ENCODE peak calls at places on chromosomes 3 and 15, in nine cellular contexts. One of them, this sample, is unnamed. For H3K27me3, the result is how much of the 10 kb centered on the place peaks cover.

GRCh38 chr3:32257042-32257441 is 18.6 kb downstream of the CMTM8 start:
- DNase-seq in transverse colon: no peak
- DNase-seq in mammary epithelial cell: no peak
- DNase-seq in heart right ventricle: no peak
- DNase-seq in fibroblast of lung: no peak
- DNase-seq in AG04450: no peak
- DNase-seq in HL-60: no peak
- DNase-seq in pancreas: no peak
- DNase-seq in brain microvascular endothelial cell: peak
- DNase-seq in this sample: no peak

GRCh38 chr3:197519801-197520211 is 36.0 kb downstream of the BDH1 start:
- DNase-seq in HL-60: no peak
- DNase-seq in heart right ventricle: no peak
- DNase-seq in brain microvascular endothelial cell: no peak
- DNase-seq in transverse colon: no peak
- DNase-seq in pancreas: no peak
- DNase-seq in mammary epithelial cell: no peak
- DNase-seq in AG04450: no peak
- DNase-seq in fibroblast of lung: no peak
- DNase-seq in this sample: no peak

GRCh38 chr3:45868213-45868612 is 18.1 kb upstream of the CCR9 start:
- DNase-seq in heart right ventricle: no peak
- DNase-seq in pancreas: no peak
- DNase-seq in AG04450: no peak
- DNase-seq in mammary epithelial cell: no peak
- DNase-seq in fibroblast of lung: no peak
- DNase-seq in HL-60: no peak
- DNase-seq in transverse colon: no peak
- DNase-seq in brain microvascular endothelial cell: no peak
- DNase-seq in this sample: no peak

GRCh38 chr3:125395091-125395490 is 20.0 kb upstream of the ZNF148 start:
- DNase-seq in fibroblast of lung: no peak
- DNase-seq in HL-60: no peak
- DNase-seq in pancreas: no peak
- DNase-seq in mammary epithelial cell: peak
- DNase-seq in AG04450: no peak
- DNase-seq in heart right ventricle: no peak
- DNase-seq in brain microvascular endothelial cell: no peak
- DNase-seq in transverse colon: no peak
- DNase-seq in this sample: no peak

GRCh38 chr3:58047806-58048205 is 39.6 kb downstream of the FLNB start:
- DNase-seq in fibroblast of lung: peak
- DNase-seq in mammary epithelial cell: no peak
- DNase-seq in pancreas: no peak
- DNase-seq in HL-60: no peak
- DNase-seq in heart right ventricle: no peak
- DNase-seq in brain microvascular endothelial cell: peak
- DNase-seq in AG04450: no peak
- DNase-seq in transverse colon: no peak
- DNase-seq in this sample: no peak

GRCh38 chr3:100833483-100833882 is 124.2 kb downstream of the TFG start:
- DNase-seq in transverse colon: no peak
- DNase-seq in brain microvascular endothelial cell: no peak
- DNase-seq in AG04450: no peak
- DNase-seq in fibroblast of lung: no peak
- DNase-seq in pancreas: no peak
- DNase-seq in mammary epithelial cell: no peak
- DNase-seq in HL-60: no peak
- DNase-seq in heart right ventricle: no peak
- DNase-seq in this sample: no peak

GRCh38 chr3:172616061-172616461 is 92.8 kb upstream of the TNFSF10 start:
- DNase-seq in HL-60: no peak
- DNase-seq in fibroblast of lung: peak
- DNase-seq in transverse colon: no peak
- DNase-seq in mammary epithelial cell: no peak
- DNase-seq in AG04450: no peak
- DNase-seq in brain microvascular endothelial cell: no peak
- DNase-seq in heart right ventricle: no peak
- DNase-seq in pancreas: no peak
- DNase-seq in this sample: no peak

GRCh38 chr15:48510976-48511375 is 134.5 kb downstream of the FBN1 start:
- DNase-seq in mammary epithelial cell: no peak
- DNase-seq in AG04450: no peak
- DNase-seq in pancreas: no peak
- DNase-seq in transverse colon: no peak
- DNase-seq in brain microvascular endothelial cell: peak
- DNase-seq in heart right ventricle: no peak
- DNase-seq in fibroblast of lung: no peak
- DNase-seq in HL-60: no peak
- DNase-seq in this sample: no peak

GRCh38 chr3:27040674-27041073 is 328.5 kb downstream of the NEK10 start:
- DNase-seq in heart right ventricle: no peak
- DNase-seq in fibroblast of lung: no peak
- DNase-seq in mammary epithelial cell: no peak
- DNase-seq in AG04450: no peak
- DNase-seq in pancreas: no peak
- DNase-seq in brain microvascular endothelial cell: no peak
- DNase-seq in transverse colon: no peak
- DNase-seq in HL-60: no peak
- DNase-seq in this sample: no peak

GRCh38 chr3:24496529-24497482 is 2.2 kb upstream of the THRB start:
- DNase-seq in HL-60: no peak
- DNase-seq in fibroblast of lung: peak
- DNase-seq in brain microvascular endothelial cell: peak
- DNase-seq in transverse colon: peak
- DNase-seq in pancreas: peak
- DNase-seq in mammary epithelial cell: no peak
- DNase-seq in heart right ventricle: peak
- DNase-seq in AG04450: peak
- DNase-seq in this sample: no peak

GRCh38 chr3:122085666-122086065 is 30.5 kb downstream of the CD86 start:
- DNase-seq in heart right ventricle: no peak
- DNase-seq in transverse colon: no peak
- DNase-seq in HL-60: peak
- DNase-seq in mammary epithelial cell: no peak
- DNase-seq in pancreas: no peak
- DNase-seq in fibroblast of lung: no peak
- DNase-seq in AG04450: no peak
- DNase-seq in brain microvascular endothelial cell: no peak
- DNase-seq in this sample: no peak

GRCh38 chr15:90667063-90667754 is 49.9 kb upstream of the BLM start:
- DNase-seq in pancreas: no peak
- DNase-seq in brain microvascular endothelial cell: no peak
- DNase-seq in HL-60: no peak
- DNase-seq in heart right ventricle: no peak
- DNase-seq in mammary epithelial cell: peak
- DNase-seq in transverse colon: no peak
- DNase-seq in fibroblast of lung: no peak
- DNase-seq in AG04450: no peak
- DNase-seq in this sample: no peak

GRCh38 chr15:34734303-34734702 is 20.5 kb downstream of the GJD2 start:
- DNase-seq in mammary epithelial cell: no peak
- DNase-seq in fibroblast of lung: no peak
- DNase-seq in heart right ventricle: no peak
- DNase-seq in AG04450: no peak
- DNase-seq in brain microvascular endothelial cell: no peak
- DNase-seq in transverse colon: no peak
- DNase-seq in HL-60: no peak
- DNase-seq in pancreas: no peak
- DNase-seq in this sample: no peak

GRCh38 chr15:34733621-34734020 is 21.2 kb downstream of the GJD2 start:
- DNase-seq in fibroblast of lung: no peak
- DNase-seq in transverse colon: no peak
- DNase-seq in heart right ventricle: no peak
- DNase-seq in brain microvascular endothelial cell: no peak
- DNase-seq in mammary epithelial cell: no peak
- DNase-seq in HL-60: no peak
- DNase-seq in pancreas: no peak
- DNase-seq in AG04450: no peak
- DNase-seq in this sample: no peak

GRCh38 chr15:34739346-34739745 is 15.5 kb downstream of the GJD2 start:
- DNase-seq in heart right ventricle: no peak
- DNase-seq in AG04450: no peak
- DNase-seq in mammary epithelial cell: no peak
- DNase-seq in transverse colon: no peak
- DNase-seq in brain microvascular endothelial cell: no peak
- DNase-seq in HL-60: no peak
- DNase-seq in pancreas: no peak
- DNase-seq in fibroblast of lung: no peak
- DNase-seq in this sample: no peak

GRCh38 chr15:34732430-34732829 is 22.4 kb downstream of the GJD2 start:
- DNase-seq in brain microvascular endothelial cell: no peak
- DNase-seq in HL-60: no peak
- DNase-seq in transverse colon: no peak
- DNase-seq in heart right ventricle: no peak
- DNase-seq in mammary epithelial cell: peak
- DNase-seq in fibroblast of lung: no peak
- DNase-seq in pancreas: no peak
- DNase-seq in AG04450: no peak
- DNase-seq in this sample: no peak

GRCh38 chr15:34737379-34737928 is 17.3 kb downstream of the GJD2 start:
- DNase-seq in HL-60: no peak
- DNase-seq in AG04450: no peak
- DNase-seq in pancreas: no peak
- DNase-seq in heart right ventricle: peak
- DNase-seq in brain microvascular endothelial cell: no peak
- DNase-seq in fibroblast of lung: no peak
- DNase-seq in transverse colon: no peak
- DNase-seq in mammary epithelial cell: peak
- DNase-seq in this sample: no peak
- H3K27me3 ChIP-seq in HL-60: under half
- H3K27me3 ChIP-seq in AG04450: under half
- H3K27me3 ChIP-seq in pancreas: under half
- H3K27me3 ChIP-seq in heart right ventricle: under half
- H3K27me3 ChIP-seq in brain microvascular endothelial cell: under half
- H3K27me3 ChIP-seq in fibroblast of lung: under half
- H3K27me3 ChIP-seq in transverse colon: under half
- H3K27me3 ChIP-seq in mammary epithelial cell: under half
- H3K27me3 ChIP-seq in this sample: under half

GRCh38 chr15:74626336-74626735 is 10.7 kb downstream of the CLK3 start:
- DNase-seq in heart right ventricle: no peak
- DNase-seq in mammary epithelial cell: no peak
- DNase-seq in transverse colon: no peak
- DNase-seq in pancreas: no peak
- DNase-seq in HL-60: no peak
- DNase-seq in fibroblast of lung: no peak
- DNase-seq in AG04450: no peak
- DNase-seq in brain microvascular endothelial cell: no peak
- DNase-seq in this sample: no peak

GRCh38 chr15:74625693-74626092 is 10.1 kb downstream of the CLK3 start:
- DNase-seq in heart right ventricle: no peak
- DNase-seq in mammary epithelial cell: no peak
- DNase-seq in HL-60: no peak
- DNase-seq in pancreas: no peak
- DNase-seq in AG04450: no peak
- DNase-seq in fibroblast of lung: no peak
- DNase-seq in transverse colon: no peak
- DNase-seq in brain microvascular endothelial cell: no peak
- DNase-seq in this sample: no peak

GRCh38 chr15:74628199-74628598 is 12.6 kb downstream of the CLK3 start:
- DNase-seq in fibroblast of lung: no peak
- DNase-seq in pancreas: no peak
- DNase-seq in HL-60: no peak
- DNase-seq in AG04450: no peak
- DNase-seq in brain microvascular endothelial cell: no peak
- DNase-seq in heart right ventricle: no peak
- DNase-seq in mammary epithelial cell: no peak
- DNase-seq in transverse colon: no peak
- DNase-seq in this sample: no peak

GRCh38 chr15:74627766-74628165 is 12.1 kb downstream of the CLK3 start:
- DNase-seq in fibroblast of lung: no peak
- DNase-seq in heart right ventricle: no peak
- DNase-seq in mammary epithelial cell: no peak
- DNase-seq in transverse colon: no peak
- DNase-seq in AG04450: no peak
- DNase-seq in pancreas: no peak
- DNase-seq in brain microvascular endothelial cell: no peak
- DNase-seq in HL-60: no peak
- DNase-seq in this sample: no peak

GRCh38 chr15:74626752-74627692 is 11.4 kb downstream of the CLK3 start:
- DNase-seq in brain microvascular endothelial cell: no peak
- DNase-seq in transverse colon: no peak
- DNase-seq in pancreas: no peak
- DNase-seq in AG04450: no peak
- DNase-seq in heart right ventricle: no peak
- DNase-seq in HL-60: peak
- DNase-seq in mammary epithelial cell: no peak
- DNase-seq in fibroblast of lung: no peak
- DNase-seq in this sample: no peak
- H3K27ac ChIP-seq in brain microvascular endothelial cell: no peak
- H3K27ac ChIP-seq in transverse colon: peak
- H3K27ac ChIP-seq in pancreas: no peak
- H3K27ac ChIP-seq in AG04450: no peak
- H3K27ac ChIP-seq in heart right ventricle: no peak
- H3K27ac ChIP-seq in HL-60: no peak
- H3K27ac ChIP-seq in mammary epithelial cell: no peak
- H3K27ac ChIP-seq in fibroblast of lung: no peak
- H3K27ac ChIP-seq in this sample: peak

GRCh38 chr15:74403981-74404563 is 29.7 kb downstream of the SEMA7A start:
- DNase-seq in HL-60: peak
- DNase-seq in transverse colon: no peak
- DNase-seq in mammary epithelial cell: no peak
- DNase-seq in heart right ventricle: no peak
- DNase-seq in AG04450: no peak
- DNase-seq in pancreas: no peak
- DNase-seq in brain microvascular endothelial cell: no peak
- DNase-seq in fibroblast of lung: no peak
- DNase-seq in this sample: no peak
- H3K27me3 ChIP-seq in HL-60: under half
- H3K27me3 ChIP-seq in transverse colon: under half
- H3K27me3 ChIP-seq in mammary epithelial cell: under half
- H3K27me3 ChIP-seq in heart right ventricle: under half
- H3K27me3 ChIP-seq in AG04450: under half
- H3K27me3 ChIP-seq in pancreas: under half
- H3K27me3 ChIP-seq in brain microvascular endothelial cell: under half
- H3K27me3 ChIP-seq in fibroblast of lung: under half
- H3K27me3 ChIP-seq in this sample: under half

DNA sequence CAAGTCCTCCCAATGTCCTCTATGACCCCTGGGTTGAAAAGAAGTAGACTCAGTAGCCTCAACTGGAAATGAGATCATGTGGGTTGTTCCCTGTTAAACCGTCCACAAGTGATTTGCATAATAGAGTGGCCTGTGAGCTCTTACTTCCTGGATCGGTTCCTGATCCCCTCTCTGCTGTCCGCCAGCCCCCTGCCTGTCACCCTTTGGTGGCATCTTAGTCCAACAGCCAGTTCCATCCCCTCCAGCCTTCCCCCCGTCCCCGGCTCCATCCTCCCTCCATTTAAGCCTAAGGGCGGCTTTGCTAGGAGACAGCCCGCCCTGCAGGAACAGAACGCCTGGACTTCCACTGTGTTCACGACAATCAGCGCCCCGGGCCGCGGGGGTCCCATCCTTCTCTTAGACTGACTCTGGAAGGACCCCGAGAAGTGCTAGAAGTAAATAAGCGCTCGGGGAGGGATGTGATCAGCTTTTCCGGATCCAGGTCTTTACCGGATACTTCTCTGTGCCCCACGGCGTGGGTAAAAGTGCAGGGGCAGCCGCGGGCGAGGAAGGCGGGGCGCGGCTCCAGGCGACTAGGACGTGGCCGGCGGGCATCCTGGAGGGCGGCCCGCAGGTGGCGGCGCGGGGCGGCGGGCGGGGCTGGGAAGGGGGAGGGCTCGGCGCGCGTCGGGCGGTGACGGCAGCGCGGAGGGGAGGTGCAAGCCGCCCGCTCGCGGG is 51.2 kb upstream of the ULK4 start:
- DNase-seq in heart right ventricle: peak
- DNase-seq in brain microvascular endothelial cell: no peak
- DNase-seq in AG04450: no peak
- DNase-seq in pancreas: peak
- DNase-seq in fibroblast of lung: peak
- DNase-seq in transverse colon: peak
- DNase-seq in mammary epithelial cell: peak
- DNase-seq in HL-60: peak
- DNase-seq in this sample: peak
- H3K27ac ChIP-seq in heart right ventricle: peak
- H3K27ac ChIP-seq in brain microvascular endothelial cell: no peak
- H3K27ac ChIP-seq in AG04450: no peak
- H3K27ac ChIP-seq in pancreas: peak
- H3K27ac ChIP-seq in fibroblast of lung: peak
- H3K27ac ChIP-seq in transverse colon: peak
- H3K27ac ChIP-seq in mammary epithelial cell: peak
- H3K27ac ChIP-seq in HL-60: peak
- H3K27ac ChIP-seq in this sample: peak